ENCODE peak calls at places on chromosomes 6 and 20, in six cellular contexts. I is mucosa of gallbladder; X is NCI-H774; J is mesenchymal stem cell; H is fibroblast of the aortic adventitia; R is CD8-positive, alpha-beta memory T cell. E is an unnamed sample.

GRCh38 chr6:20411953-20412352 is 10.3 kb downstream of the E2F3 start:
- DNase-seq in X (no peak), J (no peak), I (no peak), R (no peak), H (no peak), E (no peak)

GRCh38 chr6:106724848-106725247 is 95.5 kb downstream of the QRSL1 start:
- DNase-seq in X (no peak), J (no peak), R (no peak), H (peak; percentile 11), I (peak; percentile 85), E (no peak)

GRCh38 chr20:62503414-62504178 is 27.8 kb upstream of the GATA5 start:
- DNase-seq in X (no peak), I (no peak), H (no peak), J (no peak), R (no peak), E (no peak)

GRCh38 chr6:33191383-33192104 is 723 bp downstream of the COL11A2 start:
- DNase-seq in J (no peak), I (no peak), X (no peak), R (no peak), H (no peak), E (no peak)

GRCh38 chr6:152338335-152339125 is 298.6 kb downstream of the SYNE1 start:
- DNase-seq in H (peak; percentile 46), R (peak; percentile 34), I (peak; percentile 56), X (peak; percentile 36), J (peak; percentile 57), E (peak; percentile 49)

GRCh38 chr20:63258826-63259225 is 4.6 kb upstream of the NKAIN4 start:
- DNase-seq in X (no peak), H (peak; percentile 12), J (no peak), R (no peak), I (no peak), E (no peak)

GRCh38 chr6:84522135-84522535 is 242.3 kb downstream of the TBX18 start:
- DNase-seq in X (no peak), H (peak; percentile 91), J (peak; percentile 83), I (no peak), R (no peak), E (no peak)

GRCh38 chr20:60408435-60408834 is 450.2 kb downstream of the CDH26 start:
- DNase-seq in I (no peak), H (no peak), J (no peak), X (no peak), R (no peak), E (no peak)

GRCh38 chr6:10403385-10404106 is 11.3 kb downstream of the TFAP2A start:
- DNase-seq in I (no peak), X (no peak), R (no peak), J (peak; percentile 75), H (peak; percentile 92), E (no peak)

GRCh38 chr6:89273816-89274215 is 41.3 kb downstream of the GABRR2 start:
- DNase-seq in J (no peak), R (no peak), I (no peak), H (no peak), X (no peak), E (no peak)

GRCh38 chr20:58746551-58747399 is 54.2 kb downstream of the NPEPL1 start:
- DNase-seq in J (no peak), H (peak; percentile 30), X (no peak), I (no peak), R (no peak), E (no peak)

GRCh38 chr20:56032251-56032650 is 26.9 kb upstream of the CBLN4 start:
- DNase-seq in X (no peak), I (no peak), J (no peak), R (no peak), H (no peak), E (no peak)

GRCh38 chr6:79250559-79250958 is 16.1 kb upstream of the HMGN3 start:
- DNase-seq in H (no peak), R (no peak), J (no peak), I (no peak), X (no peak), E (no peak)

GRCh38 chr6:34491091-34491430 is 25.2 kb downstream of the PACSIN1 start:
- DNase-seq in R (no peak), X (no peak), J (peak; percentile 72), H (peak; percentile 56), I (no peak), E (no peak)

GRCh38 chr6:69416739-69417138 is 380.1 kb downstream of the LMBRD1 start:
- DNase-seq in X (no peak), R (no peak), H (no peak), J (peak; percentile 22), I (no peak), E (no peak)

E was measured in effector memory CD8-positive, alpha-beta T cell.